ENCODE peak calls at places on chromosomes 6 and 20, in nine cellular contexts. K is stimulated activated effector memory CD8-positive, alpha-beta T cell treated with anti-CD3 and anti-CD28 coated beads, Interleukin-12 subunit alpha, Interleukin-12 subunit beta, amount 100 ng/mL, for 72 hours; X is activated T-cell treated with anti-CD3 and anti-CD28 coated beads, Interleukin-2, amount 50 U/mL, for 1 hour; R is RPMI7951; Y is lower lobe of right lung; H is NCI-H2029 treated with DMSO at 0.1 percent for 48 hours; I is CD4-positive, alpha-beta memory T cell; O is central memory CD4-positive, alpha-beta T cell; U is ovary. V is an unnamed sample.

GRCh38 chr6:150686566-150686965 is 86.9 kb downstream of the PLEKHG1 start:
- DNase-seq in K (no peak), X (no peak), R (no peak), Y (no peak), H (no peak), I (no peak), O (no peak), U (no peak), V (no peak)

GRCh38 chr6:139847322-139847797 is 472.9 kb upstream of the CITED2 start:
- DNase-seq in K (no peak), X (no peak), R (no peak), Y (no peak), H (no peak), I (no peak), O (no peak), U (no peak), V (no peak)

GRCh38 chr6:156021746-156022396 is 566.2 kb upstream of the NOX3 start:
- DNase-seq in K (no peak), X (no peak), R (peak; percentile 92), Y (no peak), H (no peak), I (no peak), O (no peak), U (no peak), V (no peak)

GRCh38 chr6:147855823-147856222 is 347.3 kb downstream of the SAMD5 start:
- DNase-seq in K (no peak), X (no peak), R (no peak), Y (no peak), H (no peak), I (no peak), O (no peak), U (no peak), V (no peak)

GRCh38 chr6:73079611-73079955 is 145.7 kb downstream of the KHDC1L start:
- DNase-seq in K (no peak), X (no peak), R (peak; percentile 15), Y (no peak), H (no peak), I (no peak), O (no peak), U (no peak), V (no peak)

GRCh38 chr20:2697768-2698167 is 5.2 kb downstream of the EBF4 start:
- DNase-seq in K (no peak), X (no peak), R (no peak), Y (no peak), H (no peak), I (no peak), O (no peak), U (no peak), V (no peak)

GRCh38 chr6:132067286-132067685 is 116.1 kb upstream of the CCN2 start:
- DNase-seq in K (no peak), X (no peak), R (peak; percentile 16), Y (no peak), H (no peak), I (no peak), O (no peak), U (no peak), V (no peak)

GRCh38 chr6:130811932-130812331 is 15.3 kb upstream of the SMLR1 start:
- DNase-seq in K (no peak), X (no peak), R (peak; percentile 56), Y (no peak), H (no peak), I (no peak), O (no peak), U (no peak), V (no peak)

GRCh38 chr6:75084872-75085381 is 120.9 kb downstream of the COL12A1 start:
- DNase-seq in K (no peak), X (no peak), R (no peak), Y (peak; percentile 58), H (no peak), I (no peak), O (no peak), U (peak; percentile 54), V (no peak)

GRCh38 chr6:104837158-104837557 is 22.6 kb downstream of the HACE1 start:
- DNase-seq in K (no peak), X (no peak), R (no peak), Y (no peak), H (no peak), I (no peak), O (no peak), U (no peak), V (no peak)

GRCh38 chr20:58688838-58689237 is 3.8 kb upstream of the NPEPL1 start:
- DNase-seq in K (no peak), X (no peak), R (no peak), Y (no peak), H (no peak), I (no peak), O (no peak), U (no peak), V (no peak)

GRCh38 chr20:25256226-25256859 is 8.5 kb downstream of the PYGB start:
- DNase-seq in K (no peak), X (no peak), R (no peak), Y (no peak), H (no peak), I (no peak), O (no peak), U (no peak), V (no peak)

GRCh38 chr6:167574431-167575097 is 249.7 kb downstream of the TTLL2 start:
- DNase-seq in K (no peak), X (no peak), R (no peak), Y (no peak), H (no peak), I (no peak), O (no peak), U (peak; percentile 44), V (no peak)

GRCh38 chr6:130831598-130831997 is 4.4 kb downstream of the SMLR1 start:
- DNase-seq in K (no peak), X (no peak), R (no peak), Y (no peak), H (no peak), I (no peak), O (no peak), U (no peak), V (no peak)

GRCh38 chr20:51697119-51697826 is 70.9 kb downstream of the ATP9A start:
- DNase-seq in K (no peak), X (no peak), R (peak; percentile 81), Y (no peak), H (peak; percentile 22), I (no peak), O (no peak), U (no peak), V (no peak)

GRCh38 chr20:36908603-36909002 is 32.7 kb downstream of the TLDC2 start:
- DNase-seq in K (no peak), X (no peak), R (no peak), Y (no peak), H (no peak), I (no peak), O (no peak), U (no peak), V (no peak)

GRCh38 chr6:34304164-34304563 is 55.4 kb upstream of the SMIM29 start:
- DNase-seq in K (no peak), X (no peak), R (no peak), Y (no peak), H (no peak), I (no peak), O (no peak), U (no peak), V (no peak)

GRCh38 chr20:57102160-57102559 is 164.3 kb downstream of the BMP7 start:
- DNase-seq in K (no peak), X (no peak), R (no peak), Y (peak; percentile 15), H (no peak), I (no peak), O (no peak), U (no peak), V (no peak)

GRCh38 chr6:136628996-136629395 is 78.8 kb upstream of the MAP7 start:
- DNase-seq in K (no peak), X (no peak), R (no peak), Y (no peak), H (no peak), I (no peak), O (no peak), U (no peak), V (no peak)

GRCh38 chr6:152170313-152170701 is 362.8 kb downstream of the ESR1 start:
- DNase-seq in K (no peak), X (no peak), R (no peak), Y (no peak), H (no peak), I (no peak), O (no peak), U (no peak), V (no peak)

GRCh38 chr6:170074907-170075306 is 216.0 kb downstream of the DLL1 start:
- DNase-seq in K (no peak), X (no peak), R (no peak), Y (peak; percentile 33), H (no peak), I (no peak), O (no peak), U (peak; percentile 7), V (no peak)

GRCh38 chr6:42163941-42164340 is 9.2 kb upstream of the GUCA1A start:
- DNase-seq in K (no peak), X (no peak), R (no peak), Y (no peak), H (no peak), I (no peak), O (no peak), U (no peak), V (no peak)

GRCh38 chr20:50341880-50342637 is 151.4 kb downstream of the CEBPB start:
- DNase-seq in K (no peak), X (no peak), R (no peak), Y (no peak), H (no peak), I (no peak), O (no peak), U (no peak), V (no peak)

GRCh38 chr6:41080623-41081022 is 7.8 kb downstream of the NFYA start:
- DNase-seq in K (no peak), X (no peak), R (no peak), Y (no peak), H (no peak), I (peak; percentile 18), O (peak; percentile 24), U (no peak), V (no peak)

GRCh38 chr20:32577023-32577422 is 8.1 kb downstream of the NOL4L start:
- DNase-seq in K (no peak), X (no peak), R (no peak), Y (no peak), H (no peak), I (no peak), O (no peak), U (no peak), V (no peak)

GRCh38 chr6:3850451-3851203 is 1.5 kb downstream of the FAM50B start:
- DNase-seq in K (peak; percentile 81), X (peak; percentile 25), R (no peak), Y (no peak), H (no peak), I (peak; percentile 32), O (peak; percentile 19), U (peak; percentile 23), V (peak; percentile 34)

GRCh38 chr6:158170656-158171081 is 2.5 kb downstream of the GTF2H5 start:
- DNase-seq in K (no peak), X (no peak), R (peak; percentile 85), Y (no peak), H (no peak), I (no peak), O (no peak), U (no peak), V (no peak)

GRCh38 chr20:49567421-49568256 is at the start of gene PTGIS:
- DNase-seq in K (no peak), X (no peak), R (no peak), Y (no peak), H (no peak), I (no peak), O (no peak), U (peak; percentile 61), V (no peak)

GRCh38 chr6:151022492-151022891 is 157.0 kb downstream of the MTHFD1L start:
- DNase-seq in K (no peak), X (no peak), R (peak; percentile 60), Y (no peak), H (no peak), I (no peak), O (no peak), U (no peak), V (no peak)

GRCh38 chr20:17500826-17501225 is 30.4 kb downstream of the BFSP1 start:
- DNase-seq in K (no peak), X (no peak), R (no peak), Y (no peak), H (no peak), I (no peak), O (no peak), U (no peak), V (no peak)

GRCh38 chr6:150680510-150680909 is 80.8 kb downstream of the PLEKHG1 start:
- DNase-seq in K (no peak), X (no peak), R (no peak), Y (no peak), H (no peak), I (no peak), O (no peak), U (no peak), V (no peak)

V was measured in GM12892.